ENCODE peak calls at places on chromosome 1, in nine cellular contexts. C is heart left ventricle, V is prostate gland, D is esophagus squamous epithelium, E is right lobe of liver, Y is A549, A is ovary, J is adrenal gland, U is K562. S is an unnamed sample.

GRCh38 chr1:31105646-31106045 is 40.1 kb upstream of the PUM1 start:
- DNase-seq in C (no peak), V (no peak), D (no peak), E (no peak), Y (no peak), A (no peak), J (no peak), U (no peak), S (no peak)

GRCh38 chr1:168386949-168387586 is 106.4 kb downstream of the TBX19 start:
- DNase-seq in C (no peak), V (peak), D (no peak), E (peak), Y (peak), A (peak), J (peak), U (no peak), S (peak)

GRCh38 chr1:47692196-47692595 is 254.4 kb downstream of the FOXD2 start:
- DNase-seq in C (no peak), V (no peak), D (no peak), E (no peak), Y (no peak), A (no peak), J (no peak), U (no peak), S (no peak)

GRCh38 chr1:225508538-225509375 is 80.9 kb upstream of the LBR start:
- DNase-seq in C (peak), V (peak), D (no peak), E (no peak), Y (peak), A (no peak), J (peak), U (no peak), S (peak)

GRCh38 chr1:40773748-40774265 is 9.8 kb upstream of the KCNQ4 start:
- DNase-seq in C (no peak), V (no peak), D (no peak), E (no peak), Y (no peak), A (no peak), J (no peak), U (no peak), S (no peak)

GRCh38 chr1:193568451-193568985 is 382.1 kb upstream of the B3GALT2 start:
- DNase-seq in C (no peak), V (no peak), D (no peak), E (no peak), Y (no peak), A (no peak), J (no peak), U (no peak), S (no peak)

GRCh38 chr1:21919520-21919919 is 17.6 kb downstream of the HSPG2 start:
- DNase-seq in C (no peak), V (no peak), D (no peak), E (no peak), Y (peak), A (no peak), J (peak), U (no peak), S (peak)

GRCh38 chr1:182446033-182446669 is 3.8 kb upstream of the RGSL1 start:
- DNase-seq in C (no peak), V (no peak), D (no peak), E (no peak), Y (peak), A (no peak), J (peak), U (peak), S (no peak)

GRCh38 chr1:244080343-244080929 is 29.4 kb downstream of the ZBTB18 start:
- DNase-seq in C (no peak), V (no peak), D (no peak), E (no peak), Y (no peak), A (no peak), J (no peak), U (no peak), S (no peak)

GRCh38 chr1:62198069-62198780 is 3.6 kb downstream of the L1TD1 start:
- DNase-seq in C (no peak), V (no peak), D (no peak), E (no peak), Y (no peak), A (no peak), J (no peak), U (no peak), S (no peak)
- H3K27ac ChIP-seq in C (no peak), V (no peak), D (no peak), E (no peak), Y (no peak), A (no peak), J (no peak), U (no peak), S (no peak)

DNA sequence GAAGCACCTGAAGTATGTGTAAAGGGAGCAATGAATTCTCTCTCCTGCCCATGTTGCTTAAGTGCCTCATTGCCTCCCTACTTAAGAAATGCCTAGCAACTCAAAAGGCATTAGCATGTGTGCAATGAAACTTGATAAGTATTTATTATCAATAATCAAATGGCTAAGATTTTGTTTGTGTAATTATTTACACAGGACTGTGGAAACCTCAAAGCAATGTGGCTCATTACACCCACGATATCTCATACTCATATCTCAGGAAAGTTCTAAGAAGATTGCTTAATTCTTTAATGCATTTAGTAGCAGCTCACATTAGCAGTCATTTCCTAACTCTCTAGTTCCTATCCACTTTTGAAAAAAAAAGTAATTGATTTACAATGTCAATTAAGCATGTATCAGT is 253.4 kb downstream of the DUSP10 start:
- DNase-seq in C (no peak), V (no peak), D (no peak), E (no peak), Y (no peak), A (no peak), J (no peak), U (no peak), S (no peak)
- TF ChIP-seq POLR2A in C (no peak), V (no peak), D (no peak), E (no peak), Y (no peak), A (no peak), J (no peak), U (no peak), S (no peak)

DNA sequence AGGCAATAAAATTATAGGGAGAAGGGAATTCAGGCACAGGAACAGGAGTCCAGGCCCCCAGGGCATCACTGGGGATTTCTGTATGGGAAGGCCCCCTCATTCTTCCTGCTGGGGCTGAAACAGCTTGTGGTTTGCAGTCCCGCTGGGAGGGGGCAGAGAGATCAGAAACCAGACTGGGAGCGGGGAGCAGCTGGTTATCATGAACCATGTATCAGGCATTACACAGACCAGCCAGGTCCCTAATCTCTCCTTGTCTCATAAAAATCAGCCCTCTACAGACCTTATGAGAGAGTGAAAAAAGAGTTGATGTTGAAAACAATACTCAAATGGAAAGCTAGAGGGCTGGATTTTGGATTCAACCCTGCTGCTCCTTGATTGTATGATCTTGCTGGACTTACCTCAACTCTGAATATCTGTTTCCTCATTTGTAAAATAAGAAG is 93.4 kb upstream of the F3 start:
- DNase-seq in C (no peak), V (no peak), D (no peak), E (no peak), Y (no peak), A (no peak), J (no peak), U (peak), S (no peak)
- H3K27ac ChIP-seq in C (no peak), V (no peak), D (no peak), E (no peak), Y (no peak), A (no peak), J (no peak), U (no peak), S (no peak)

GRCh38 chr1:44807364-44808062 is 362 bp upstream of the DYNLT4 start:
- DNase-seq in C (peak), V (peak), D (peak), E (peak), Y (peak), A (peak), J (peak), U (peak), S (peak)
- TF ChIP-seq POLR2A in C (no peak), V (peak), D (peak), E (no peak), Y (no peak), A (peak), J (no peak), U (peak), S (peak)

GRCh38 chr1:107936498-107937481 is 28.2 kb downstream of the VAV3 start:
- DNase-seq in C (peak), V (peak), D (no peak), E (no peak), Y (no peak), A (no peak), J (peak), U (no peak), S (no peak)

GRCh38 chr1:107935396-107936064 is 29.4 kb downstream of the VAV3 start:
- DNase-seq in C (no peak), V (no peak), D (no peak), E (no peak), Y (no peak), A (no peak), J (no peak), U (no peak), S (no peak)

GRCh38 chr1:107933736-107934135 is 31.2 kb downstream of the VAV3 start:
- DNase-seq in C (no peak), V (no peak), D (no peak), E (no peak), Y (no peak), A (no peak), J (no peak), U (no peak), S (no peak)

GRCh38 chr1:107930292-107930691 is 34.7 kb downstream of the VAV3 start:
- DNase-seq in C (no peak), V (no peak), D (no peak), E (no peak), Y (no peak), A (no peak), J (no peak), U (no peak), S (no peak)

GRCh38 chr1:107934573-107934972 is 30.4 kb downstream of the VAV3 start:
- DNase-seq in C (no peak), V (no peak), D (no peak), E (no peak), Y (no peak), A (no peak), J (no peak), U (no peak), S (no peak)
- H3K27ac ChIP-seq in C (no peak), V (no peak), D (no peak), E (no peak), Y (no peak), A (no peak), J (no peak), U (no peak), S (no peak)

GRCh38 chr1:160097911-160098851 is at the start of gene IGSF8:
- DNase-seq in C (peak), V (peak), D (peak), E (peak), Y (peak), A (peak), J (peak), U (no peak), S (peak)

GRCh38 chr1:160099716-160100375 is 1.4 kb upstream of the IGSF8 start:
- DNase-seq in C (no peak), V (no peak), D (no peak), E (no peak), Y (no peak), A (no peak), J (no peak), U (no peak), S (no peak)

GRCh38 chr1:160101037-160101716 is 2.8 kb upstream of the IGSF8 start:
- DNase-seq in C (peak), V (peak), D (peak), E (peak), Y (peak), A (peak), J (peak), U (peak), S (peak)

GRCh38 chr1:160097196-160097910 is 1.1 kb downstream of the IGSF8 start:
- DNase-seq in C (no peak), V (no peak), D (no peak), E (no peak), Y (no peak), A (no peak), J (no peak), U (no peak), S (no peak)

DNA sequence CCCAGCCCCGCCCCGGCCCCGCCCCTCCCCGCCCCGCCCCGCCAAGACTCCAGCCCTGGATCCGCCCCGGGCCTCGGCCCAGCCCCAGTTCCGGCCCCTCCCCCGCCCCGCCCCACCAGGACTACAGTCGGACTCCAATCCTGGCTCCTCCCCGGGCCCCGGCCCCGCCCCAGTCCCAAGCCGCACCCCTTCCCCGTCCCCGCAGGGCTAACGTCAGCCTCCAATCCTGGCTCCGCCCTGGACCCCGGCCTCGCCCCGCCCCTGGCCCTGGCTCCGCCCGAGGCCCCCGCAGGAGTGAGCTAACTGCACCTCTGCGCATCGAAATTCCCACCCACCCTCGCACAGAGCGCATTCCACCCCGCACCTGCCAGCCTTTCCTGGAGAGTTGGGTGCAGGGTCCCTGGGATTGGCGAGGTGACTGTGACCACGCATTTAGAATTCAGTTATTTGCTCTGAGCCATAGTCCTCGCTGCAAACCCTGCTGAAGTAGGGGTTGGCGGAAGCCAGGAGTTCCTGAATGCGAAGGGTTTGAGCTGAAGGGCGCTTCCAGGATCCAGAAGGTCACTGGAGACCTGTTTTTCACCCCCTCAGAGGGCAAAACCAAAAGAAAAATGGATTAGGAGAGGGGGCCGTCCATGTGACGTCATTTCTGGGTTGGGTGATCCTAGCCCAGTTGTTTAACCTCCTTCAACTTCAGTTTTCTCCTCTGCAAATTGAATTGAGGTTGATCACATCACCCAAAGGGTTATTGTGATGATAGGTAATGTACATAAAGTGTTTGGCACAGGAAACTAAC is 631 bp upstream of the IGSF8 start:
- DNase-seq in C (peak), V (peak), D (peak), E (peak), Y (peak), A (peak), J (peak), U (peak), S (peak)
- TF ChIP-seq POLR2A in C (no peak), V (peak), D (peak), E (peak), Y (peak), A (peak), J (peak), U (no peak), S (peak)

GRCh38 chr1:110425611-110426152 is 18.2 kb upstream of the LAMTOR5 start:
- DNase-seq in C (peak), V (no peak), D (no peak), E (no peak), Y (no peak), A (peak), J (no peak), U (no peak), S (no peak)
- H3K27ac ChIP-seq in C (peak), V (no peak), D (no peak), E (no peak), Y (no peak), A (peak), J (peak), U (no peak), S (no peak)

GRCh38 chr1:147567594-147568381 is 26.5 kb downstream of the BCL9 start:
- DNase-seq in C (no peak), V (peak), D (no peak), E (no peak), Y (no peak), A (no peak), J (no peak), U (no peak), S (no peak)

GRCh38 chr1:147570907-147571306 is 29.6 kb downstream of the BCL9 start:
- DNase-seq in C (no peak), V (no peak), D (no peak), E (no peak), Y (no peak), A (no peak), J (no peak), U (no peak), S (no peak)

GRCh38 chr1:147569587-147570241 is 28.4 kb downstream of the BCL9 start:
- DNase-seq in C (no peak), V (no peak), D (no peak), E (no peak), Y (no peak), A (no peak), J (no peak), U (no peak), S (no peak)

GRCh38 chr1:147565189-147565980 is 24.1 kb downstream of the BCL9 start:
- DNase-seq in C (no peak), V (no peak), D (no peak), E (no peak), Y (no peak), A (no peak), J (no peak), U (no peak), S (no peak)

DNA sequence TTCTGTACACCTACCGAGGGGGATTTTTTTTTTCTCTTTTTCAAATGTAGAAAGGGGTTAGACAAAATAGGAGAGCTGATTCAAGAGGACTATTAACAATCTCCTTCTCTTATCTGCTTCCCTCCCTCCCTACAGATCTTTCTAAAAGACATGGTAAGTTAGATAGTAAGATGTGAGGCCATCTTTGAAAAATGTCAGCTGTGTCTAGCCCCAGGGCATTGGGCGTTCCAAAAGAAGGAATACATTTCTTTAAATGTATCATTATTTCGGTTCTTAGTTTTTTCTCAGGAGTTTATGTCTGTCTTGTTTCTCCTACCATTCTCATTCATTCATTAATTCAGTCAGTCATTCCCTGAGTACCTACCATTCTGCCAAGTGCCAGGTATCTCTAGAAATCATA is 27.2 kb downstream of the BCL9 start:
- DNase-seq in C (no peak), V (no peak), D (no peak), E (no peak), Y (no peak), A (no peak), J (no peak), U (no peak), S (no peak)
- TF ChIP-seq POLR2A in C (no peak), V (no peak), D (no peak), E (no peak), Y (no peak), A (no peak), J (no peak), U (no peak), S (no peak)

GRCh38 chr1:85998105-85998504 is 158.5 kb downstream of the COL24A1 start:
- DNase-seq in C (no peak), V (no peak), D (no peak), E (no peak), Y (no peak), A (no peak), J (no peak), U (no peak), S (no peak)

GRCh38 chr1:85991261-85991660 is 165.3 kb downstream of the COL24A1 start:
- DNase-seq in C (no peak), V (no peak), D (no peak), E (no peak), Y (no peak), A (no peak), J (no peak), U (no peak), S (no peak)

GRCh38 chr1:85992756-85993155 is 163.8 kb downstream of the COL24A1 start:
- DNase-seq in C (no peak), V (no peak), D (no peak), E (no peak), Y (peak), A (no peak), J (no peak), U (no peak), S (no peak)
- H3K27ac ChIP-seq in C (no peak), V (no peak), D (no peak), E (no peak), Y (peak), A (no peak), J (no peak), U (no peak), S (no peak)